ENCODE peak calls at places on chromosome 4, in six cellular contexts. One of them, this sample, is unnamed.

GRCh38 chr4:15778742-15779231 is 659 bp downstream of the CD38 start:
- DNase-seq in transverse colon: peak; percentile 64
- DNase-seq in heart left ventricle: peak; percentile 36
- DNase-seq in lower leg skin: no peak
- DNase-seq in body of pancreas: peak; percentile 67
- DNase-seq in endothelial cell of umbilical vein: no peak
- DNase-seq in this sample: no peak

GRCh38 chr4:111780965-111781364 is 364.3 kb upstream of the FAM241A start:
- DNase-seq in transverse colon: no peak
- DNase-seq in heart left ventricle: no peak
- DNase-seq in lower leg skin: no peak
- DNase-seq in body of pancreas: no peak
- DNase-seq in endothelial cell of umbilical vein: no peak
- DNase-seq in this sample: no peak

GRCh38 chr4:88467392-88467791 is 10.5 kb downstream of the HERC5 start:
- DNase-seq in transverse colon: no peak
- DNase-seq in heart left ventricle: no peak
- DNase-seq in lower leg skin: no peak
- DNase-seq in body of pancreas: no peak
- DNase-seq in endothelial cell of umbilical vein: no peak
- DNase-seq in this sample: no peak

GRCh38 chr4:129092636-129093172 is 635 bp downstream of the SCLT1 start:
- DNase-seq in transverse colon: no peak
- DNase-seq in heart left ventricle: no peak
- DNase-seq in lower leg skin: no peak
- DNase-seq in body of pancreas: no peak
- DNase-seq in endothelial cell of umbilical vein: no peak
- DNase-seq in this sample: no peak

GRCh38 chr4:96677499-96677898 is 837.6 kb downstream of the PDHA2 start:
- DNase-seq in transverse colon: no peak
- DNase-seq in heart left ventricle: no peak
- DNase-seq in lower leg skin: no peak
- DNase-seq in body of pancreas: no peak
- DNase-seq in endothelial cell of umbilical vein: peak; percentile 59
- DNase-seq in this sample: no peak

GRCh38 chr4:176274441-176274840 is 5.4 kb upstream of the ASB5 start:
- DNase-seq in transverse colon: no peak
- DNase-seq in heart left ventricle: no peak
- DNase-seq in lower leg skin: no peak
- DNase-seq in body of pancreas: no peak
- DNase-seq in endothelial cell of umbilical vein: no peak
- DNase-seq in this sample: no peak

GRCh38 chr4:154009191-154009590 is 220.3 kb upstream of the SFRP2 start:
- DNase-seq in transverse colon: no peak
- DNase-seq in heart left ventricle: no peak
- DNase-seq in lower leg skin: no peak
- DNase-seq in body of pancreas: no peak
- DNase-seq in endothelial cell of umbilical vein: no peak
- DNase-seq in this sample: no peak

GRCh38 chr4:118845552-118846065 is 9.7 kb upstream of the SEC24D start:
- DNase-seq in transverse colon: no peak
- DNase-seq in heart left ventricle: no peak
- DNase-seq in lower leg skin: no peak
- DNase-seq in body of pancreas: no peak
- DNase-seq in endothelial cell of umbilical vein: no peak
- DNase-seq in this sample: no peak

GRCh38 chr4:152050098-152050497 is 289.3 kb upstream of the GATB start:
- DNase-seq in transverse colon: no peak
- DNase-seq in heart left ventricle: no peak
- DNase-seq in lower leg skin: no peak
- DNase-seq in body of pancreas: no peak
- DNase-seq in endothelial cell of umbilical vein: no peak
- DNase-seq in this sample: no peak

GRCh38 chr4:100493756-100494155 is 24.1 kb downstream of the EMCN start:
- DNase-seq in transverse colon: no peak
- DNase-seq in heart left ventricle: no peak
- DNase-seq in lower leg skin: no peak
- DNase-seq in body of pancreas: no peak
- DNase-seq in endothelial cell of umbilical vein: peak; percentile 24
- DNase-seq in this sample: no peak

GRCh38 chr4:100492129-100492528 is 25.7 kb downstream of the EMCN start:
- DNase-seq in transverse colon: no peak
- DNase-seq in heart left ventricle: no peak
- DNase-seq in lower leg skin: no peak
- DNase-seq in body of pancreas: no peak
- DNase-seq in endothelial cell of umbilical vein: no peak
- DNase-seq in this sample: no peak

GRCh38 chr4:100494166-100494565 is 23.7 kb downstream of the EMCN start:
- DNase-seq in transverse colon: no peak
- DNase-seq in heart left ventricle: no peak
- DNase-seq in lower leg skin: no peak
- DNase-seq in body of pancreas: no peak
- DNase-seq in endothelial cell of umbilical vein: no peak
- DNase-seq in this sample: no peak

GRCh38 chr4:100495074-100495473 is 22.7 kb downstream of the EMCN start:
- DNase-seq in transverse colon: no peak
- DNase-seq in heart left ventricle: no peak
- DNase-seq in lower leg skin: no peak
- DNase-seq in body of pancreas: no peak
- DNase-seq in endothelial cell of umbilical vein: no peak
- DNase-seq in this sample: no peak

DNA sequence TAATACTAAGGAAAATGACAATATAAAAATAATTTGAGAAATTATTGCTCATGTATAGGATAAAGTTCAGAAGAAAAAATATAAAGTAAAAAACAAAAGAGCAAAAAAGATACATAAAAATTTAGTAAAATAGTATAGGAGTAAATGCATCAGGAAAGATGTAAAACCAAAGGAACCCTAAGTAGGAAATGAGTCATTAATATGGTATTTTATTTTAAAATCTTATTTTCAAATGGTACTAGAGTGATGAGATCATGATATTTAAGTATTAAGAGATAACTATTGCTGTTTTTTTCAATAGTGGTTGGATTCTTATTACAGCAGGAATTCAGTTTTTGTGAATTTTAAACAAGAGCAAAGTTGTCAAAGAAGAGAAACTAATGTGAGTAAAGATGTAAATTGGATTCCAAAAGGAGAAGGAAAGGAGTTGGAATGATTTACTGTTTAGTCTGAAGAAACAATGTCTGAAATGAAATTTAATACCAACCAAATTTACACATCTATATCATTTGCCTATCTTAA is 20.0 kb downstream of the EMCN start:
- DNase-seq in transverse colon: no peak
- DNase-seq in heart left ventricle: no peak
- DNase-seq in lower leg skin: no peak
- DNase-seq in body of pancreas: no peak
- DNase-seq in endothelial cell of umbilical vein: peak; percentile 21
- DNase-seq in this sample: no peak
- TF ChIP-seq CTCF in transverse colon: no peak
- TF ChIP-seq CTCF in heart left ventricle: no peak
- TF ChIP-seq CTCF in lower leg skin: no peak
- TF ChIP-seq CTCF in body of pancreas: no peak
- TF ChIP-seq CTCF in endothelial cell of umbilical vein: no peak
- TF ChIP-seq CTCF in this sample: no peak

GRCh38 chr4:3106339-3107186 is 32.1 kb downstream of the HTT start:
- DNase-seq in transverse colon: peak; percentile 87
- DNase-seq in heart left ventricle: peak; percentile 86
- DNase-seq in lower leg skin: peak; percentile 98
- DNase-seq in body of pancreas: peak; percentile 88
- DNase-seq in endothelial cell of umbilical vein: peak; percentile 97
- DNase-seq in this sample: peak; percentile 25
- TF ChIP-seq POLR2A in transverse colon: no peak
- TF ChIP-seq POLR2A in heart left ventricle: no peak
- TF ChIP-seq POLR2A in lower leg skin: no peak
- TF ChIP-seq POLR2A in body of pancreas: no peak
- TF ChIP-seq POLR2A in endothelial cell of umbilical vein: no peak
- TF ChIP-seq POLR2A in this sample: no peak

DNA sequence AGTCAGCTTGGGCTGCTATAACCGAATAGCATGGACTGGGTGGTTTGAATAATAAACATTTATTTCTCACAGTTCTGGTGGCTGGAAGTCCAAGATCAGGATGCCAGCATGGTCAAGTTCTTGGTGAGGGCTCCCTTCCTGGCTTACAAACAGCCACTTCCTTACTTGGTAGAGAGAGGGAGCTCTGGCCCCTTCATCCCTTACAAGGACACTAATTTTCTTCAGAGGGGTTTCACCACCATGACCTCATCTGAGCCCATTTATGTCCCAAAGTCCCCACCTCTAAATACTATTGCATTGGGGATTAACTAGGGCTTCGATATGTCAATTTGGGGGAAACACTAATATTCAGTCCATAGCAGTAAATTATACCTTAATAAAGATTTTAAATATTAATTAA is 61.8 kb downstream of the CLNK start:
- DNase-seq in transverse colon: no peak
- DNase-seq in heart left ventricle: no peak
- DNase-seq in lower leg skin: no peak
- DNase-seq in body of pancreas: no peak
- DNase-seq in endothelial cell of umbilical vein: peak; percentile 20
- DNase-seq in this sample: no peak
- TF ChIP-seq CTCF in transverse colon: peak; percentile 9
- TF ChIP-seq CTCF in heart left ventricle: peak; percentile 12
- TF ChIP-seq CTCF in lower leg skin: no peak
- TF ChIP-seq CTCF in body of pancreas: no peak
- TF ChIP-seq CTCF in endothelial cell of umbilical vein: peak; percentile 57
- TF ChIP-seq CTCF in this sample: no peak

GRCh38 chr4:139301143-139301820 is at the start of gene NAA15:
- DNase-seq in transverse colon: peak; percentile 98
- DNase-seq in heart left ventricle: peak; percentile 98
- DNase-seq in lower leg skin: peak; percentile 99
- DNase-seq in body of pancreas: peak; percentile 98
- DNase-seq in endothelial cell of umbilical vein: peak; percentile 99
- DNase-seq in this sample: peak; percentile 84

GRCh38 chr4:139299536-139299935 is 1.8 kb upstream of the NAA15 start:
- DNase-seq in transverse colon: no peak
- DNase-seq in heart left ventricle: no peak
- DNase-seq in lower leg skin: no peak
- DNase-seq in body of pancreas: no peak
- DNase-seq in endothelial cell of umbilical vein: no peak
- DNase-seq in this sample: no peak

GRCh38 chr4:139300431-139301142 is 718 bp upstream of the NAA15 start:
- DNase-seq in transverse colon: peak; percentile 38
- DNase-seq in heart left ventricle: no peak
- DNase-seq in lower leg skin: no peak
- DNase-seq in body of pancreas: peak; percentile 29
- DNase-seq in endothelial cell of umbilical vein: peak; percentile 82
- DNase-seq in this sample: no peak

GRCh38 chr4:139297001-139297410 is 4.3 kb upstream of the NAA15 start:
- DNase-seq in transverse colon: no peak
- DNase-seq in heart left ventricle: no peak
- DNase-seq in lower leg skin: no peak
- DNase-seq in body of pancreas: no peak
- DNase-seq in endothelial cell of umbilical vein: no peak
- DNase-seq in this sample: no peak

GRCh38 chr4:139295317-139296299 is 5.7 kb upstream of the NAA15 start:
- DNase-seq in transverse colon: peak; percentile 98
- DNase-seq in heart left ventricle: peak; percentile 98
- DNase-seq in lower leg skin: peak; percentile 100
- DNase-seq in body of pancreas: peak; percentile 98
- DNase-seq in endothelial cell of umbilical vein: peak; percentile 93
- DNase-seq in this sample: peak; percentile 81
- TF ChIP-seq POLR2A in transverse colon: peak; percentile 61
- TF ChIP-seq POLR2A in heart left ventricle: peak; percentile 49
- TF ChIP-seq POLR2A in lower leg skin: no peak
- TF ChIP-seq POLR2A in body of pancreas: peak; percentile 78
- TF ChIP-seq POLR2A in endothelial cell of umbilical vein: peak; percentile 83
- TF ChIP-seq POLR2A in this sample: no peak

DNA sequence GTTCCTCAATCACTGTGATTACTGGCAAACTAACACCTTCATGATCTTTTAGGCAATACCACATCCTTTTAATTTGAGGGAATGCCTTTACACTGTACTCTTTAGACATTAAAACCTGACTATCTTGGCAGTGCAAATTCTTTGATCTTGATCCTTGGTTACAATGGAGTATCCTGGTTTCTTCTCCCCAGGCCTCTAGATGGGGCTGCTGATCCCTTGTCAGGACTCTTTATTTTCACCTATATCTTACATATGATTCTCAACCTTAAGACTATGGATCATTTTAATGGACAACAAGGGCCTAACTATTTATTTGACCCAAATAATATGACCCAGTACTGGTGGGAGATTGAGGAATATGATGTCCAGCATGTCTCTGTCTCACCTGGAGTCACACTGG is 1005.5 kb upstream of the INTU start:
- DNase-seq in transverse colon: no peak
- DNase-seq in heart left ventricle: no peak
- DNase-seq in lower leg skin: no peak
- DNase-seq in body of pancreas: no peak
- DNase-seq in endothelial cell of umbilical vein: peak; percentile 44
- DNase-seq in this sample: no peak
- TF ChIP-seq CTCF in transverse colon: no peak
- TF ChIP-seq CTCF in heart left ventricle: peak; percentile 31
- TF ChIP-seq CTCF in lower leg skin: no peak
- TF ChIP-seq CTCF in body of pancreas: no peak
- TF ChIP-seq CTCF in endothelial cell of umbilical vein: peak; percentile 53
- TF ChIP-seq CTCF in this sample: no peak

GRCh38 chr4:82567444-82567843 is 5.7 kb upstream of the TMEM150C start:
- DNase-seq in transverse colon: no peak
- DNase-seq in heart left ventricle: no peak
- DNase-seq in lower leg skin: no peak
- DNase-seq in body of pancreas: no peak
- DNase-seq in endothelial cell of umbilical vein: no peak
- DNase-seq in this sample: no peak

GRCh38 chr4:82562553-82562854 is 716 bp upstream of the TMEM150C start:
- DNase-seq in transverse colon: no peak
- DNase-seq in heart left ventricle: no peak
- DNase-seq in lower leg skin: no peak
- DNase-seq in body of pancreas: no peak
- DNase-seq in endothelial cell of umbilical vein: no peak
- DNase-seq in this sample: no peak

GRCh38 chr4:82560853-82561744 is 689 bp downstream of the TMEM150C start:
- DNase-seq in transverse colon: peak; percentile 9
- DNase-seq in heart left ventricle: no peak
- DNase-seq in lower leg skin: no peak
- DNase-seq in body of pancreas: peak; percentile 22
- DNase-seq in endothelial cell of umbilical vein: peak; percentile 15
- DNase-seq in this sample: no peak

GRCh38 chr4:82559735-82560120 is 2.1 kb downstream of the TMEM150C start:
- DNase-seq in transverse colon: no peak
- DNase-seq in heart left ventricle: no peak
- DNase-seq in lower leg skin: no peak
- DNase-seq in body of pancreas: no peak
- DNase-seq in endothelial cell of umbilical vein: no peak
- DNase-seq in this sample: no peak

GRCh38 chr4:82561745-82562552 is at the start of gene TMEM150C:
- DNase-seq in transverse colon: peak; percentile 22
- DNase-seq in heart left ventricle: peak; percentile 60
- DNase-seq in lower leg skin: no peak
- DNase-seq in body of pancreas: peak; percentile 50
- DNase-seq in endothelial cell of umbilical vein: peak; percentile 26
- DNase-seq in this sample: no peak
- TF ChIP-seq POLR2A in transverse colon: no peak
- TF ChIP-seq POLR2A in heart left ventricle: no peak
- TF ChIP-seq POLR2A in lower leg skin: no peak
- TF ChIP-seq POLR2A in body of pancreas: peak; percentile 9
- TF ChIP-seq POLR2A in endothelial cell of umbilical vein: no peak
- TF ChIP-seq POLR2A in this sample: no peak

This sample was measured in esophagus squamous epithelium.